ENCODE peak calls at places on chromosomes 13 and 19, in six cellular contexts. One of them, this sample, is unnamed.

GRCh38 chr13:105363747-105364177 is 1171.7 kb downstream of the EFNB2 start:
- DNase-seq in stimulated activated CD4-positive, alpha-beta T cell treated with anti-CD3 and anti-CD28 coated beads, Interleukin-2, amount 100 ng/mL, for 48 hours: no peak
- DNase-seq in T follicular helper cell: no peak
- DNase-seq in stimulated activated CD8-positive, alpha-beta memory T cell treated with anti-CD3 and anti-CD28 coated beads, Interleukin-15, amount 100 ng/mL, for 4 hours: no peak
- DNase-seq in foreskin fibroblast: peak
- DNase-seq in glutamatergic neuron: no peak
- DNase-seq in this sample: no peak

GRCh38 chr19:47760632-47760999 is 15.3 kb downstream of the NOP53 start:
- DNase-seq in stimulated activated CD4-positive, alpha-beta T cell treated with anti-CD3 and anti-CD28 coated beads, Interleukin-2, amount 100 ng/mL, for 48 hours: no peak
- DNase-seq in T follicular helper cell: no peak
- DNase-seq in stimulated activated CD8-positive, alpha-beta memory T cell treated with anti-CD3 and anti-CD28 coated beads, Interleukin-15, amount 100 ng/mL, for 4 hours: no peak
- DNase-seq in foreskin fibroblast: no peak
- DNase-seq in glutamatergic neuron: no peak
- DNase-seq in this sample: no peak

GRCh38 chr19:47509973-47510372 is 4.9 kb downstream of the NAPA start:
- DNase-seq in stimulated activated CD4-positive, alpha-beta T cell treated with anti-CD3 and anti-CD28 coated beads, Interleukin-2, amount 100 ng/mL, for 48 hours: no peak
- DNase-seq in T follicular helper cell: no peak
- DNase-seq in stimulated activated CD8-positive, alpha-beta memory T cell treated with anti-CD3 and anti-CD28 coated beads, Interleukin-15, amount 100 ng/mL, for 4 hours: no peak
- DNase-seq in foreskin fibroblast: no peak
- DNase-seq in glutamatergic neuron: no peak
- DNase-seq in this sample: no peak

GRCh38 chr13:109836629-109837607 is 50.5 kb upstream of the IRS2 start:
- DNase-seq in stimulated activated CD4-positive, alpha-beta T cell treated with anti-CD3 and anti-CD28 coated beads, Interleukin-2, amount 100 ng/mL, for 48 hours: no peak
- DNase-seq in T follicular helper cell: no peak
- DNase-seq in stimulated activated CD8-positive, alpha-beta memory T cell treated with anti-CD3 and anti-CD28 coated beads, Interleukin-15, amount 100 ng/mL, for 4 hours: no peak
- DNase-seq in foreskin fibroblast: no peak
- DNase-seq in glutamatergic neuron: no peak
- DNase-seq in this sample: no peak

GRCh38 chr19:489418-490196 is 6.7 kb upstream of the MADCAM1 start:
- DNase-seq in stimulated activated CD4-positive, alpha-beta T cell treated with anti-CD3 and anti-CD28 coated beads, Interleukin-2, amount 100 ng/mL, for 48 hours: no peak
- DNase-seq in T follicular helper cell: no peak
- DNase-seq in stimulated activated CD8-positive, alpha-beta memory T cell treated with anti-CD3 and anti-CD28 coated beads, Interleukin-15, amount 100 ng/mL, for 4 hours: no peak
- DNase-seq in foreskin fibroblast: peak
- DNase-seq in glutamatergic neuron: peak
- DNase-seq in this sample: no peak

GRCh38 chr13:99465454-99465853 is 35.8 kb upstream of the TM9SF2 start:
- DNase-seq in stimulated activated CD4-positive, alpha-beta T cell treated with anti-CD3 and anti-CD28 coated beads, Interleukin-2, amount 100 ng/mL, for 48 hours: no peak
- DNase-seq in T follicular helper cell: no peak
- DNase-seq in stimulated activated CD8-positive, alpha-beta memory T cell treated with anti-CD3 and anti-CD28 coated beads, Interleukin-15, amount 100 ng/mL, for 4 hours: no peak
- DNase-seq in foreskin fibroblast: no peak
- DNase-seq in glutamatergic neuron: peak
- DNase-seq in this sample: no peak

GRCh38 chr19:2728783-2729387 is 7.7 kb upstream of the DIRAS1 start:
- DNase-seq in stimulated activated CD4-positive, alpha-beta T cell treated with anti-CD3 and anti-CD28 coated beads, Interleukin-2, amount 100 ng/mL, for 48 hours: no peak
- DNase-seq in T follicular helper cell: no peak
- DNase-seq in stimulated activated CD8-positive, alpha-beta memory T cell treated with anti-CD3 and anti-CD28 coated beads, Interleukin-15, amount 100 ng/mL, for 4 hours: no peak
- DNase-seq in foreskin fibroblast: no peak
- DNase-seq in glutamatergic neuron: no peak
- DNase-seq in this sample: no peak

GRCh38 chr13:27079421-27079958 is 92.1 kb downstream of the USP12 start:
- DNase-seq in stimulated activated CD4-positive, alpha-beta T cell treated with anti-CD3 and anti-CD28 coated beads, Interleukin-2, amount 100 ng/mL, for 48 hours: no peak
- DNase-seq in T follicular helper cell: no peak
- DNase-seq in stimulated activated CD8-positive, alpha-beta memory T cell treated with anti-CD3 and anti-CD28 coated beads, Interleukin-15, amount 100 ng/mL, for 4 hours: no peak
- DNase-seq in foreskin fibroblast: peak
- DNase-seq in glutamatergic neuron: no peak
- DNase-seq in this sample: no peak

GRCh38 chr13:42561752-42562467 is 12.0 kb upstream of the TNFSF11 start:
- DNase-seq in stimulated activated CD4-positive, alpha-beta T cell treated with anti-CD3 and anti-CD28 coated beads, Interleukin-2, amount 100 ng/mL, for 48 hours: peak
- DNase-seq in T follicular helper cell: no peak
- DNase-seq in stimulated activated CD8-positive, alpha-beta memory T cell treated with anti-CD3 and anti-CD28 coated beads, Interleukin-15, amount 100 ng/mL, for 4 hours: no peak
- DNase-seq in foreskin fibroblast: peak
- DNase-seq in glutamatergic neuron: no peak
- DNase-seq in this sample: no peak

GRCh38 chr13:42047561-42048322 is 706 bp upstream of the DGKH start:
- DNase-seq in stimulated activated CD4-positive, alpha-beta T cell treated with anti-CD3 and anti-CD28 coated beads, Interleukin-2, amount 100 ng/mL, for 48 hours: no peak
- DNase-seq in T follicular helper cell: no peak
- DNase-seq in stimulated activated CD8-positive, alpha-beta memory T cell treated with anti-CD3 and anti-CD28 coated beads, Interleukin-15, amount 100 ng/mL, for 4 hours: no peak
- DNase-seq in foreskin fibroblast: peak
- DNase-seq in glutamatergic neuron: peak
- DNase-seq in this sample: no peak

GRCh38 chr13:21663197-21663596 is 7.7 kb upstream of the FGF9 start:
- DNase-seq in stimulated activated CD4-positive, alpha-beta T cell treated with anti-CD3 and anti-CD28 coated beads, Interleukin-2, amount 100 ng/mL, for 48 hours: no peak
- DNase-seq in T follicular helper cell: no peak
- DNase-seq in stimulated activated CD8-positive, alpha-beta memory T cell treated with anti-CD3 and anti-CD28 coated beads, Interleukin-15, amount 100 ng/mL, for 4 hours: no peak
- DNase-seq in foreskin fibroblast: no peak
- DNase-seq in glutamatergic neuron: no peak
- DNase-seq in this sample: no peak

GRCh38 chr19:46727036-46727501 is 10.2 kb upstream of the PRKD2 start:
- DNase-seq in stimulated activated CD4-positive, alpha-beta T cell treated with anti-CD3 and anti-CD28 coated beads, Interleukin-2, amount 100 ng/mL, for 48 hours: no peak
- DNase-seq in T follicular helper cell: no peak
- DNase-seq in stimulated activated CD8-positive, alpha-beta memory T cell treated with anti-CD3 and anti-CD28 coated beads, Interleukin-15, amount 100 ng/mL, for 4 hours: no peak
- DNase-seq in foreskin fibroblast: no peak
- DNase-seq in glutamatergic neuron: no peak
- DNase-seq in this sample: no peak

GRCh38 chr13:27000686-27001085 is 170.9 kb downstream of the USP12 start:
- DNase-seq in stimulated activated CD4-positive, alpha-beta T cell treated with anti-CD3 and anti-CD28 coated beads, Interleukin-2, amount 100 ng/mL, for 48 hours: no peak
- DNase-seq in T follicular helper cell: no peak
- DNase-seq in stimulated activated CD8-positive, alpha-beta memory T cell treated with anti-CD3 and anti-CD28 coated beads, Interleukin-15, amount 100 ng/mL, for 4 hours: no peak
- DNase-seq in foreskin fibroblast: no peak
- DNase-seq in glutamatergic neuron: no peak
- DNase-seq in this sample: no peak

GRCh38 chr19:42023121-42023942 is 29.3 kb upstream of the ATP1A3 start:
- DNase-seq in stimulated activated CD4-positive, alpha-beta T cell treated with anti-CD3 and anti-CD28 coated beads, Interleukin-2, amount 100 ng/mL, for 48 hours: no peak
- DNase-seq in T follicular helper cell: no peak
- DNase-seq in stimulated activated CD8-positive, alpha-beta memory T cell treated with anti-CD3 and anti-CD28 coated beads, Interleukin-15, amount 100 ng/mL, for 4 hours: no peak
- DNase-seq in foreskin fibroblast: peak
- DNase-seq in glutamatergic neuron: peak
- DNase-seq in this sample: no peak